ENCODE peak calls at places on chromosomes 5 and 9, in ten cellular contexts. U, X, S, V, N, A, C, G, Z and Q are unnamed samples. For H3K36me3, the result is how much of the 10 kb centered on the place peaks cover.

GRCh38 chr5:76607353-76607871 is 15.8 kb downstream of the F2RL2 start:
- DNase-seq in A (no peak), N (no peak), U (no peak), S (no peak), X (no peak), V (no peak), C (no peak), Z (no peak), G (no peak), Q (no peak)

GRCh38 chr9:8821910-8822666 is 1022.5 kb upstream of the DMAC1 start:
- DNase-seq in V (no peak), N (no peak), X (no peak), G (no peak), C (no peak), A (no peak), Z (no peak), S (no peak), U (no peak), Q (no peak)

GRCh38 chr9:97903168-97903567 is 19.1 kb downstream of the TRMO start:
- DNase-seq in V (no peak), C (no peak), Z (no peak), U (no peak), N (no peak), A (no peak), X (no peak), G (no peak), S (no peak), Q (no peak)

GRCh38 chr9:38697901-38698300 is 22.0 kb downstream of the FAM240B start:
- DNase-seq in S (no peak), Z (no peak), A (no peak), X (no peak), C (no peak), G (no peak), V (no peak), U (no peak), N (no peak), Q (no peak)

GRCh38 chr5:170623576-170624181 is 119.9 kb downstream of the KCNIP1 start:
- DNase-seq in U (no peak), N (no peak), A (peak), V (peak), Z (no peak), C (no peak), G (peak), X (no peak), S (peak), Q (peak)

GRCh38 chr9:8799231-8800014 is 999.8 kb upstream of the DMAC1 start:
- DNase-seq in A (no peak), Z (no peak), C (no peak), X (no peak), V (no peak), N (no peak), U (no peak), G (peak), S (no peak), Q (no peak)

GRCh38 chr5:10898489-10898888 is 137.5 kb upstream of the DAP start:
- DNase-seq in V (no peak), S (no peak), A (no peak), U (no peak), X (no peak), C (no peak), N (no peak), G (no peak), Z (no peak), Q (no peak)

GRCh38 chr9:12851331-12851730 is 76.5 kb downstream of the LURAP1L start:
- DNase-seq in N (no peak), Z (no peak), U (no peak), A (no peak), G (no peak), X (no peak), C (no peak), S (no peak), V (no peak), Q (no peak)

GRCh38 chr5:58188287-58188651 is 271.6 kb downstream of the PLK2 start:
- DNase-seq in N (no peak), Z (no peak), G (peak), V (peak), C (peak), X (no peak), U (no peak), S (no peak), A (no peak), Q (no peak)

GRCh38 chr5:102152906-102153787 is 142.9 kb downstream of the SLCO4C1 start:
- DNase-seq in U (no peak), V (peak), A (peak), S (no peak), X (no peak), G (peak), N (no peak), C (peak), Z (no peak), Q (peak)

GRCh38 chr5:146426853-146427618 is 20.1 kb upstream of the TCERG1 start:
- DNase-seq in X (no peak), G (peak), Z (no peak), S (no peak), N (no peak), U (no peak), A (peak), C (peak), V (peak), Q (no peak)

GRCh38 chr5:168073991-168074800 is 217.2 kb upstream of the WWC1 start:
- DNase-seq in V (no peak), N (no peak), U (no peak), S (no peak), Z (no peak), X (no peak), G (no peak), C (no peak), A (no peak), Q (no peak)

GRCh38 chr5:74919487-74919886 is 53.3 kb upstream of the FAM169A start:
- DNase-seq in Z (no peak), X (no peak), G (peak), V (peak), S (no peak), U (no peak), A (peak), N (no peak), C (peak), Q (no peak)

GRCh38 chr9:115650768-115651167 is 502.8 kb upstream of the PAPPA start:
- DNase-seq in U (no peak), C (peak), V (no peak), G (no peak), X (no peak), A (no peak), Z (no peak), N (no peak), S (no peak), Q (no peak)

GRCh38 chr5:9283473-9283872 is 262.4 kb downstream of the SEMA5A start:
- DNase-seq in A (no peak), N (no peak), G (no peak), C (no peak), V (no peak), S (no peak), X (no peak), Z (no peak), U (no peak), Q (no peak)

GRCh38 chr9:127741831-127742434 is 6.8 kb upstream of the TOR2A start:
- DNase-seq in S (peak), U (peak), N (peak), G (peak), X (peak), V (peak), A (peak), Z (no peak), C (no peak), Q (peak)

GRCh38 chr9:137550241-137550621 is at the start of gene PNPLA7:
- DNase-seq in V (peak), N (peak), Z (peak), C (peak), S (peak), G (peak), X (peak), A (peak), U (peak), Q (peak)

GRCh38 chr5:67648201-67648671 is 451.6 kb upstream of the CD180 start:
- DNase-seq in S (peak), A (no peak), X (peak), N (peak), V (no peak), C (peak), G (no peak), U (peak), Z (peak), Q (no peak)

GRCh38 chr5:65172486-65173129 is 309.1 kb downstream of the ADAMTS6 start:
- DNase-seq in X (no peak), C (peak), V (no peak), A (no peak), G (no peak), N (no peak), U (no peak), S (no peak), Z (no peak), Q (no peak)

GRCh38 chr9:27473135-27473534 is 51.0 kb upstream of the IFNK start:
- DNase-seq in V (no peak), A (peak), N (peak), U (no peak), X (peak), Z (peak), C (peak), G (no peak), S (no peak), Q (peak)

GRCh38 chr5:167587768-167588167 is 703.7 kb upstream of the WWC1 start:
- DNase-seq in N (peak), Z (no peak), A (no peak), U (no peak), G (peak), C (peak), X (no peak), V (peak), S (no peak), Q (peak)

GRCh38 chr9:8825600-8826147 is 1026.1 kb upstream of the DMAC1 start:
- DNase-seq in N (no peak), G (no peak), S (no peak), V (no peak), C (no peak), X (no peak), U (no peak), A (no peak), Z (no peak), Q (no peak)

GRCh38 chr9:90300901-90301688 is 341.5 kb downstream of the DIRAS2 start:
- DNase-seq in A (no peak), S (peak), G (no peak), C (peak), U (no peak), N (no peak), X (no peak), V (peak), Z (peak), Q (peak)

GRCh38 chr5:13553896-13554295 is 390.6 kb downstream of the DNAH5 start:
- DNase-seq in S (no peak), V (no peak), X (no peak), N (no peak), Z (no peak), A (no peak), G (peak), U (no peak), C (peak), Q (no peak)

GRCh38 chr5:124132843-124133242 is 613.6 kb downstream of the ZNF608 start:
- DNase-seq in G (no peak), U (no peak), V (no peak), A (no peak), X (no peak), S (no peak), Z (no peak), N (peak), C (no peak), Q (no peak)

GRCh38 chr5:133130387-133131118 is 78.7 kb downstream of the HSPA4 start:
- DNase-seq in A (no peak), C (no peak), V (peak), U (no peak), S (no peak), G (no peak), Z (no peak), X (no peak), N (peak), Q (no peak)

GRCh38 chr5:97044057-97044456 is 98.4 kb downstream of the LIX1 start:
- DNase-seq in Z (no peak), A (peak), S (peak), N (peak), G (peak), U (no peak), V (peak), C (peak), X (peak), Q (peak)

GRCh38 chr5:178356459-178356872 is 123.9 kb upstream of the PHYKPL start:
- DNase-seq in Z (no peak), X (no peak), V (no peak), C (no peak), S (peak), N (no peak), G (no peak), U (no peak), A (no peak), Q (no peak)

GRCh38 chr5:149141957-149142851 is 911 bp downstream of the ABLIM3 start:
- DNase-seq in X (peak), V (no peak), A (no peak), Z (peak), S (peak), C (no peak), G (no peak), U (no peak), N (no peak), Q (no peak)

GRCh38 chr9:136510561-136510960 is 27.7 kb upstream of the SEC16A start:
- DNase-seq in G (no peak), V (no peak), N (no peak), A (no peak), U (no peak), X (no peak), C (no peak), Z (no peak), S (no peak), Q (no peak)

GRCh38 chr9:136512651-136513066 is 29.8 kb upstream of the SEC16A start:
- DNase-seq in C (no peak), Z (no peak), V (no peak), S (no peak), X (no peak), U (no peak), N (no peak), A (peak), G (no peak), Q (no peak)

GRCh38 chr9:136509549-136509948 is 26.7 kb upstream of the SEC16A start:
- DNase-seq in N (no peak), X (no peak), S (no peak), G (no peak), V (no peak), C (no peak), Z (no peak), U (no peak), A (no peak), Q (no peak)

GRCh38 chr9:136511670-136512592 is 29.1 kb upstream of the SEC16A start:
- DNase-seq in U (peak), N (no peak), C (no peak), A (peak), G (no peak), Z (peak), X (peak), S (peak), V (no peak), Q (no peak)

GRCh38 chr9:136511144-136511669 is 28.4 kb upstream of the SEC16A start:
- DNase-seq in X (no peak), U (no peak), G (no peak), C (no peak), Z (no peak), S (no peak), N (no peak), V (no peak), A (no peak), Q (no peak)
- H3K36me3 ChIP-seq in X (under half), U (under half), G (under half), C (half or more), Z (half or more), S (half or more), N (half or more), V (under half), A (half or more), Q (half or more)

GRCh38 chr5:73355083-73355482 is 93.5 kb downstream of the FOXD1 start:
- DNase-seq in N (no peak), C (no peak), S (no peak), Z (no peak), A (no peak), X (no peak), G (no peak), V (no peak), U (no peak), Q (no peak)

GRCh38 chr5:73363911-73364730 is 84.5 kb downstream of the FOXD1 start:
- DNase-seq in S (no peak), G (no peak), V (no peak), N (no peak), A (no peak), C (no peak), U (no peak), Z (no peak), X (no peak), Q (no peak)

GRCh38 chr5:73354406-73354805 is 94.2 kb downstream of the FOXD1 start:
- DNase-seq in S (no peak), C (no peak), N (no peak), X (no peak), Z (no peak), U (no peak), G (no peak), A (no peak), V (no peak), Q (no peak)

GRCh38 chr5:73357576-73357975 is 91.0 kb downstream of the FOXD1 start:
- DNase-seq in C (no peak), V (no peak), X (no peak), U (no peak), G (no peak), A (no peak), S (no peak), Z (no peak), N (no peak), Q (peak)

GRCh38 chr5:73359395-73359794 is 89.2 kb downstream of the FOXD1 start:
- DNase-seq in N (no peak), C (no peak), U (no peak), Z (no peak), X (no peak), S (no peak), V (no peak), G (no peak), A (no peak), Q (no peak)
- TF ChIP-seq CTCF in N (no peak), C (no peak), U (no peak), Z (no peak), X (no peak), S (no peak), V (peak), G (no peak), A (no peak), Q (peak)

GRCh38 chr5:105836906-105837305 is 1833.8 kb downstream of the EFNA5 start:
- DNase-seq in S (no peak), Z (no peak), N (no peak), C (no peak), A (no peak), X (no peak), U (no peak), V (no peak), G (no peak), Q (no peak)
- H3K27ac ChIP-seq in S (no peak), Z (no peak), N (no peak), C (no peak), A (no peak), X (no peak), U (no peak), V (no peak), G (no peak), Q (no peak)

GRCh38 chr9:132327537-132327936 is 27.2 kb downstream of the SETX start:
- DNase-seq in C (no peak), V (no peak), U (no peak), G (no peak), Z (no peak), A (no peak), N (no peak), S (no peak), X (no peak), Q (no peak)
- H3K36me3 ChIP-seq in C (half or more), V (under half), U (half or more), G (under half), Z (half or more), A (half or more), N (under half), S (under half), X (under half), Q (half or more)

GRCh38 chr9:130243015-130243881 is 22.3 kb upstream of the HMCN2 start:
- DNase-seq in U (peak), A (peak), S (peak), V (peak), C (peak), G (peak), X (peak), N (peak), Z (peak), Q (peak)
- TF ChIP-seq CTCF in U (peak), A (peak), S (peak), V (peak), C (peak), G (peak), X (peak), N (peak), Z (peak), Q (peak)

DNA sequence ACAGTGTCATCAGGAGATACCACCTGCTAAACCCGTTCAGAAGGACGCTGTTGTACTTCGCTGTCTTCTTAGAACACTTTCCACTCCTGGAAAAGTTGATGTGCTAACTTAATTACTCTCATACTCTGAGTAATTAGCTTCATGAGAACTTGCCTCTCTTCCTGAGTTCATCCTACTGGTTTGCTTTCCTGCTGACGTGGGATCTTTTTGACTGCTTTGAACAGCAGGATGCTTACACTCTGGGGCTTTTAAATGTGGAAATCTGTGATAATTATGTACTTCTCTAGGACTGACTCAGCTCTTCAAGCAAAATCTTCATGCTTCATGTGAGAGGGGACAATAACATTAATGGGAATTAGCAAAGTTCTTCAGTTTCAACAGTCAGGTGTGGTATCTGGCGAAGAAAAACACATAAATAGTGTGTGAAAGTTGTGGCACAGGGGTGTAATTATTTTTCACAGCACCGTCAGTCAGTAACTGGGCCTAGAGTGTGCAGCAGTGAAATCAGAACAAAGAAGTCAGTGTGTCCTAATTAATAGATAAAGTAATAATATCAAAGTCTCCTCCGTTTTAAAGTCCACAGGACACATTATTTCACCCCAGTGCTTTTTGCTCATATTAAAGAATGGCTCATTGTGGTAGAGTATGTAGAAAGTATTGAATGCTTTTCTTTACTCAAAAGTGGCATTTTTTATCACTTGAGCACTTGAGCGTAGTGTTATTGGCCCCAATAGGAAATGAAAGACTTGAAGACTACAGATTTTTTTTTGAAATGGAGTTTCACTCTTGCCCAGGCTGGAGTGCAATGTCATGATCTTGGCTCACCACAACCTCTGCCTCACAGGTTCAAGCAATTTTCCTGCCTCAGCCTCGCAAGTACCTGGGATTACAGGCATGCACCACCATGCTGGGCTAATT is 140.9 kb upstream of the DMRT1 start:
- DNase-seq in N (no peak), U (no peak), S (no peak), G (no peak), C (no peak), Z (no peak), X (no peak), A (no peak), V (no peak), Q (no peak)
- H3K27ac ChIP-seq in N (no peak), U (no peak), S (no peak), G (no peak), C (no peak), Z (peak), X (peak), A (no peak), V (no peak), Q (no peak)

DNA sequence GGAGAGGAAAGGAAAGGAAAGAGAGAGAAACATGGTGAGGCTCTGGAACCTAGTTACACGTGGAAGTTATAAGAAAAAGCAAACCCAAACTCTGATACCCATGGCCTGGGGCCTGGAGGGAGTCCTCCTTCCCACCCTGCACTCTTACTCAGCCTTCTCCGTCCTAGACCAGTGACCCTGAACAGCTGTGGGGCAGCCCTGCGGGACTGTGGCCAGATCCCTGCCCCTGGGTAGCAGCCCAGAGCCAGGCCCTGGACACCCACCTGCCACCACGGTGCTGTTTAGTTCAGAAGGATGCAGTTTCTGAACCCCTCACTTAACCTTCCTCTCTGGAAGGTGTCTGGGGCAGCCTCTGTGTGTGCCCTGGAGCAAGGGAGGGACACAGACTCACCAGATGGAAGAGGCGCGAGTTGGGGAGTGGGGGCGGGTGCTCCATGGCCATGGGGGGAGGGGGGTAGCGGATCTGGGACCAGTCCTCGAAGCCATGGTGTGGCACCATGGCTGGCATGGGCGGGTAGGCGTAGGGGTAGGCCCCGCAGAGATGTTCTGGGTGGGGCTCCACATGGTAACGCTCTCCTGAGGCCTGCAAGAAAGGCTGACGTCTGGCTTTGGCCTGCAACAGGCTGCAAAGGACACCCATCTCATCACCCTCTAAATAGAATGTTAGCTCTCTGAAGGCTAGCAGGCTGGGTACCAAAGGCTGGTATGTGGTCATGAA is 13.0 kb downstream of the GPX3 start:
- DNase-seq in V (no peak), A (no peak), N (peak), X (no peak), U (no peak), G (no peak), Z (no peak), S (no peak), C (no peak), Q (no peak)
- H3K36me3 ChIP-seq in V (under half), A (half or more), N (half or more), X (under half), U (under half), G (half or more), Z (under half), S (half or more), C (half or more), Q (under half)

GRCh38 chr5:79922626-79923025 is 68.4 kb downstream of the MTX3 start:
- DNase-seq in V (no peak), N (no peak), X (no peak), U (no peak), S (no peak), A (no peak), C (no peak), Z (no peak), G (no peak), Q (no peak)

GRCh38 chr5:79929095-79929494 is 62.0 kb downstream of the MTX3 start:
- DNase-seq in A (no peak), X (no peak), S (no peak), N (no peak), U (no peak), Z (no peak), V (no peak), G (no peak), C (no peak), Q (no peak)

GRCh38 chr5:79923431-79923830 is 67.6 kb downstream of the MTX3 start:
- DNase-seq in U (no peak), X (no peak), G (no peak), V (no peak), S (no peak), N (no peak), A (no peak), C (no peak), Z (no peak), Q (no peak)

GRCh38 chr5:79924936-79925893 is 65.8 kb downstream of the MTX3 start:
- DNase-seq in V (no peak), G (peak), C (no peak), N (no peak), Z (no peak), S (no peak), X (no peak), A (no peak), U (no peak), Q (peak)
- TF ChIP-seq CTCF in V (peak), G (no peak), C (peak), N (no peak), Z (no peak), S (no peak), X (no peak), A (peak), U (no peak), Q (peak)